ENCODE peak calls at places on chromosomes 12 and 14, in seven cellular contexts. I is MCF 10A; T is stimulated activated CD8-positive, alpha-beta memory T cell treated with anti-CD3 and anti-CD28 coated beads, Interleukin-7, amount 100 ng/mL, for 1 hour; J is Peyer's patch; Q is tibial nerve; D is lower leg skin; S is posterior vena cava. C is an unnamed sample.

GRCh38 chr12:47770086-47770726 is 2.8 kb upstream of the SLC48A1 start:
- DNase-seq in I (peak; percentile 68), T (no peak), J (no peak), Q (no peak), D (no peak), S (no peak), C (no peak)

GRCh38 chr14:73661872-73662271 is 17.1 kb downstream of the DNAL1 start:
- DNase-seq in I (no peak), T (no peak), J (no peak), Q (no peak), D (no peak), S (no peak), C (no peak)

GRCh38 chr14:80805136-80805535 is 136.4 kb downstream of the CEP128 start:
- DNase-seq in I (no peak), T (no peak), J (no peak), Q (no peak), D (no peak), S (no peak), C (no peak)

GRCh38 chr12:86042062-86042461 is 168.0 kb downstream of the NTS start:
- DNase-seq in I (no peak), T (no peak), J (no peak), Q (no peak), D (no peak), S (no peak), C (no peak)

GRCh38 chr14:36935976-36936678 is 236.3 kb downstream of the SLC25A21 start:
- DNase-seq in I (no peak), T (no peak), J (no peak), Q (no peak), D (no peak), S (no peak), C (no peak)

GRCh38 chr14:41449057-41449456 is 157.6 kb upstream of the LRFN5 start:
- DNase-seq in I (no peak), T (no peak), J (no peak), Q (no peak), D (no peak), S (no peak), C (no peak)

GRCh38 chr12:5059358-5059757 is 15.7 kb downstream of the KCNA5 start:
- DNase-seq in I (no peak), T (no peak), J (no peak), Q (no peak), D (no peak), S (no peak), C (no peak)

GRCh38 chr14:78335531-78335930 is 165.4 kb downstream of the NRXN3 start:
- DNase-seq in I (no peak), T (no peak), J (no peak), Q (no peak), D (no peak), S (no peak), C (no peak)

GRCh38 chr12:50750366-50750765 is 13.5 kb upstream of the ATF1 start:
- DNase-seq in I (no peak), T (no peak), J (no peak), Q (no peak), D (peak; percentile 18), S (no peak), C (no peak)